ENCODE peak calls at places on chromosomes 7 and 10, in ten cellular contexts. T, M, H, P, I, L, Z, O, F and G are unnamed samples.

GRCh38 chr7:142412551-142413193 is 154.8 kb upstream of the PRSS58 start:
- DNase-seq in T (peak; percentile 43), M (peak; percentile 25), H (peak; percentile 4), P (no peak), I (peak; percentile 54), L (peak; percentile 87), Z (no peak), O (no peak), F (peak; percentile 23), G (no peak)

GRCh38 chr7:137096607-137097006 is 228.2 kb downstream of the CHRM2 start:
- DNase-seq in T (no peak), M (no peak), H (no peak), P (no peak), I (no peak), L (no peak), Z (no peak), O (no peak), F (no peak), G (no peak)

GRCh38 chr10:95480901-95481491 is 80.2 kb downstream of the SORBS1 start:
- DNase-seq in T (no peak), M (peak; percentile 51), H (no peak), P (no peak), I (no peak), L (no peak), Z (no peak), O (no peak), F (peak; percentile 80), G (no peak)

GRCh38 chr10:69061305-69062161 is 26.4 kb upstream of the SRGN start:
- DNase-seq in T (peak; percentile 42), M (no peak), H (peak; percentile 81), P (no peak), I (peak; percentile 21), L (no peak), Z (no peak), O (peak; percentile 85), F (peak; percentile 47), G (peak; percentile 52)

GRCh38 chr10:32114500-32114899 is 58.3 kb upstream of the KIF5B start:
- DNase-seq in T (no peak), M (no peak), H (no peak), P (no peak), I (no peak), L (no peak), Z (no peak), O (no peak), F (no peak), G (no peak)

GRCh38 chr10:32987172-32987571 is 29.1 kb upstream of the ITGB1 start:
- DNase-seq in T (no peak), M (no peak), H (no peak), P (no peak), I (no peak), L (no peak), Z (no peak), O (no peak), F (no peak), G (no peak)

GRCh38 chr10:14010083-14010551 is 320.6 kb downstream of the FRMD4A start:
- DNase-seq in T (no peak), M (peak; percentile 55), H (no peak), P (no peak), I (no peak), L (no peak), Z (no peak), O (no peak), F (no peak), G (no peak)

GRCh38 chr10:73398024-73398423 is 15.8 kb downstream of the ANXA7 start:
- DNase-seq in T (no peak), M (no peak), H (no peak), P (no peak), I (no peak), L (no peak), Z (no peak), O (no peak), F (no peak), G (no peak)

GRCh38 chr7:141014091-141014490 is 661 bp downstream of the MRPS33 start:
- DNase-seq in T (no peak), M (no peak), H (no peak), P (no peak), I (peak; percentile 38), L (no peak), Z (no peak), O (no peak), F (no peak), G (no peak)

GRCh38 chr7:30473393-30473775 is 5.2 kb downstream of the NOD1 start:
- DNase-seq in T (no peak), M (no peak), H (no peak), P (no peak), I (no peak), L (no peak), Z (no peak), O (no peak), F (no peak), G (no peak)

GRCh38 chr7:30475580-30475979 is 3.0 kb downstream of the NOD1 start:
- DNase-seq in T (no peak), M (no peak), H (no peak), P (no peak), I (no peak), L (no peak), Z (no peak), O (no peak), F (no peak), G (no peak)

GRCh38 chr7:30474485-30474884 is 4.1 kb downstream of the NOD1 start:
- DNase-seq in T (no peak), M (no peak), H (no peak), P (no peak), I (no peak), L (no peak), Z (no peak), O (no peak), F (no peak), G (no peak)

GRCh38 chr7:30473903-30474302 is 4.7 kb downstream of the NOD1 start:
- DNase-seq in T (no peak), M (no peak), H (no peak), P (no peak), I (no peak), L (no peak), Z (no peak), O (no peak), F (no peak), G (no peak)

GRCh38 chr7:30474893-30475292 is 3.7 kb downstream of the NOD1 start:
- DNase-seq in T (no peak), M (no peak), H (no peak), P (no peak), I (no peak), L (no peak), Z (no peak), O (no peak), F (no peak), G (no peak)
- H3K4me1 ChIP-seq in T (peaks cover 78% of the 10 kb centered on the region), M (no peaks in the 10 kb centered on the region), H (peaks cover 9% of the 10 kb centered on the region), P (no peaks in the 10 kb centered on the region), I (peaks cover 6% of the 10 kb centered on the region), L (no peaks in the 10 kb centered on the region), Z (peaks cover 90% of the 10 kb centered on the region), O (peaks cover 52% of the 10 kb centered on the region), F (peaks cover 42% of the 10 kb centered on the region), G (peaks cover 49% of the 10 kb centered on the region)

GRCh38 chr10:77513220-77513619 is 124.4 kb downstream of the KCNMA1 start:
- DNase-seq in T (no peak), M (no peak), H (no peak), P (no peak), I (no peak), L (no peak), Z (no peak), O (no peak), F (no peak), G (no peak)
- H3K27ac ChIP-seq in T (no peak overlapping the region), M (no peak overlapping the region), H (no peak overlapping the region), P (no peak overlapping the region), I (peak overlapping the region; percentile 72), L (no peak overlapping the region), Z (peak overlapping the region; percentile 77), O (peak overlapping the region; percentile 72), F (no peak overlapping the region), G (no peak overlapping the region)

DNA sequence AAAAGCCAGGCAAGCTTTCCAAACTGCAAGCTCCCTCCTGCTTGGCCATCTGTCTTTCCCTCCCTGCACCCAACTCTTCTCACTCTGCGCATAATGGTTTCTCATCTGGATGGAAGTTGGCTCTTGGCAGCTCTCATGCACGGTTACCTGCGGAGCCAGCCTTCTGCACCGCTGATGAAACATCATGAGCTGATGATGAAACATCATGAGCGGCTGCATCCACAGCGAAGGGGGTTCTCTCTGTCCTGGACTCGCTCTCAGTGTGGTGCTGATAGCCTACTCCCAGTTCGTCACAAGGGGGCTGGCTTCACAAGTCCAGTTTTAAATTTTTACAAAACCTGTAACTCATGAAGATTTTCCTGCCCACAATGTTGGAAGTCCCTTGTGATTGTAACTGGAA is 457.5 kb downstream of the ACTR3B start:
- DNase-seq in T (no peak), M (no peak), H (no peak), P (no peak), I (no peak), L (no peak), Z (no peak), O (no peak), F (no peak), G (no peak)
- H3K4me3 ChIP-seq in T (no peak overlapping the region), M (no peak overlapping the region), H (no peak overlapping the region), P (no peak overlapping the region), I (no peak overlapping the region), L (no peak overlapping the region), Z (no peak overlapping the region), O (no peak overlapping the region), F (no peak overlapping the region), G (no peak overlapping the region)

DNA sequence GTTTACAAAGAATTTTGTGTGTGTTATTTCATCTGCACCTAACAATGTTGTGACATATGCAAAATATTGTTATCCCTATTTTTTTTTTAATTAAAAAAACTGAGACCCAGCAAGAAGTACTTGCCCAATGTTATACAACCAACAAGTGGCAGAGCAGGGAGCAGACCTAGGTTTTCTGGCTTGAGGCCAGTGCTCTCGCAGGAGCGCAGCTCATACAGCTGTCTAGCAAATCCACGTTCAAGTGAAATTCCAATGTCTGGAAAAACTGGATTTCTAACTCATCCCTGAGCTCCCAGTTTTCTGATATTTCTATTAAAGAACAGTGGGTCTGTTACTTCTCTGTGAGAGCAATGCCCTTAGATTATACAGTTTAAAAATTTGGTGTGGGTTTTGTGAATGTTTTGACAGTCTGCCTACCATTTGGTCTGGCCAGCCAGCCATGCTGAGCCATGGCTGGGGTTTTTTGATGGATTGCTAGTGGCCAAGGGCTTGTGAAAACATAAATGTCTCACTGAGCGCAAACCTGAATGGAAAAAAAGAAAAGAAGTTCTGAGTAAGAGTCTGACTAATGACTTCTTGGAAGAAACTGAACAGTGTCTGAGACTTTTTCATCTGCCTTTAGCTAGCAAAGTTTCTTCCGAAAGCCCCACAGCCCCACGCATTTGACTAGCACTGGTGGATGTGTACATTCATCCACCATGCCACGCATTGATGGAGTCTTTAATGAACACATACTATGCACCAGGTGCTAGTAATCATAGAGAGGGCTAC is 15.4 kb upstream of the PRF1 start:
- DNase-seq in T (no peak), M (peak; percentile 69), H (no peak), P (no peak), I (no peak), L (no peak), Z (no peak), O (no peak), F (no peak), G (no peak)
- H3K4me1 ChIP-seq in T (no peaks in the 10 kb centered on the region), M (peaks cover 9% of the 10 kb centered on the region), H (no peaks in the 10 kb centered on the region), P (no peaks in the 10 kb centered on the region), I (no peaks in the 10 kb centered on the region), L (peaks cover 8% of the 10 kb centered on the region), Z (peaks cover 14% of the 10 kb centered on the region), O (no peaks in the 10 kb centered on the region), F (no peaks in the 10 kb centered on the region), G (peaks cover 25% of the 10 kb centered on the region)